ENCODE peak calls at places on chromosome 1, in seven cellular contexts. V, H, Y, K, X, A and L are unnamed samples.

GRCh38 chr1:209433649-209434031 is 149.9 kb upstream of the CAMK1G start:
- DNase-seq in V (no peak), H (no peak), Y (no peak), K (no peak), X (no peak), A (no peak), L (no peak)

GRCh38 chr1:177282976-177283375 is 112.2 kb downstream of the BRINP2 start:
- DNase-seq in V (no peak), H (no peak), Y (no peak), K (no peak), X (no peak), A (no peak), L (no peak)

GRCh38 chr1:198919667-198920398 is 281.0 kb downstream of the PTPRC start:
- DNase-seq in V (no peak), H (no peak), Y (no peak), K (no peak), X (no peak), A (no peak), L (no peak)

GRCh38 chr1:108826081-108826635 is 30.7 kb downstream of the AKNAD1 start:
- DNase-seq in V (no peak), H (no peak), Y (no peak), K (no peak), X (peak; percentile 43), A (no peak), L (no peak)

GRCh38 chr1:62259551-62259950 is 59.7 kb downstream of the KANK4 start:
- DNase-seq in V (no peak), H (no peak), Y (no peak), K (no peak), X (no peak), A (no peak), L (no peak)

GRCh38 chr1:31394628-31395193 is 18.3 kb upstream of the SERINC2 start:
- DNase-seq in V (peak; percentile 83), H (peak; percentile 84), Y (no peak), K (peak; percentile 88), X (peak; percentile 85), A (peak; percentile 58), L (peak; percentile 76)

GRCh38 chr1:114549137-114549536 is 32.3 kb downstream of the BCAS2 start:
- DNase-seq in V (no peak), H (no peak), Y (no peak), K (no peak), X (no peak), A (no peak), L (no peak)

GRCh38 chr1:226572325-226572726 is 23.8 kb downstream of the STUM start:
- DNase-seq in V (no peak), H (no peak), Y (no peak), K (no peak), X (no peak), A (no peak), L (no peak)

GRCh38 chr1:222047370-222047769 is 305.5 kb upstream of the DUSP10 start:
- DNase-seq in V (no peak), H (no peak), Y (no peak), K (no peak), X (no peak), A (no peak), L (no peak)

GRCh38 chr1:210201671-210202070 is 30.9 kb upstream of the SERTAD4 start:
- DNase-seq in V (no peak), H (no peak), Y (peak; percentile 33), K (no peak), X (no peak), A (no peak), L (no peak)

GRCh38 chr1:172909606-172910326 is 141.0 kb downstream of the TNFSF18 start:
- DNase-seq in V (no peak), H (no peak), Y (peak; percentile 92), K (no peak), X (peak; percentile 58), A (no peak), L (no peak)

GRCh38 chr1:114668784-114669561 is 876 bp downstream of the DENND2C start:
- DNase-seq in V (no peak), H (no peak), Y (peak; percentile 24), K (no peak), X (no peak), A (no peak), L (no peak)

GRCh38 chr1:30533796-30534550 is 189.4 kb downstream of the MATN1 start:
- DNase-seq in V (no peak), H (no peak), Y (no peak), K (no peak), X (no peak), A (no peak), L (no peak)

GRCh38 chr1:54125671-54126070 is 27.1 kb downstream of the CDCP2 start:
- DNase-seq in V (no peak), H (peak; percentile 31), Y (no peak), K (no peak), X (no peak), A (no peak), L (no peak)

GRCh38 chr1:177032434-177032833 is 132.1 kb downstream of the ASTN1 start:
- DNase-seq in V (no peak), H (no peak), Y (no peak), K (no peak), X (no peak), A (no peak), L (no peak)

GRCh38 chr1:43367904-43368645 is at the start of gene ELOVL1:
- DNase-seq in V (peak; percentile 82), H (peak; percentile 95), Y (no peak), K (peak; percentile 97), X (peak; percentile 95), A (peak; percentile 70), L (peak; percentile 85)

GRCh38 chr1:216815239-216815955 is 92.2 kb upstream of the ESRRG start:
- DNase-seq in V (no peak), H (peak; percentile 24), Y (no peak), K (no peak), X (no peak), A (no peak), L (no peak)

GRCh38 chr1:168974117-168974516 is 132.4 kb upstream of the ATP1B1 start:
- DNase-seq in V (no peak), H (no peak), Y (no peak), K (no peak), X (no peak), A (no peak), L (no peak)

GRCh38 chr1:23210351-23210785 is 6.9 kb downstream of the HTR1D start:
- DNase-seq in V (no peak), H (no peak), Y (peak; percentile 8), K (no peak), X (no peak), A (no peak), L (no peak)

GRCh38 chr1:208100906-208101305 is 143.3 kb downstream of the PLXNA2 start:
- DNase-seq in V (no peak), H (no peak), Y (no peak), K (no peak), X (no peak), A (no peak), L (no peak)